ENCODE peak calls at places on chromosome 10, in ten cellular contexts. A is smooth muscle cell of the brain vasculature; K is IMR-90; I is right lobe of liver; D is AG09309; X is heart right ventricle; E is mammary epithelial cell; N is T-cell; C is stromal cell of bone marrow; Z is activated naive CD8-positive, alpha-beta T cell treated with anti-CD3 and anti-CD28 coated beads, Interleukin-2, amount 50 U/mL, for 24 hours. S is an unnamed sample.

GRCh38 chr10:132189810-132190422 is 3.2 kb downstream of the DPYSL4 start:
- DNase-seq in I (no peak), C (no peak), A (no peak), Z (no peak), E (no peak), N (no peak), K (no peak), D (no peak), X (no peak), S (no peak)

GRCh38 chr10:108424656-108425055 is 1260.2 kb upstream of the SORCS1 start:
- DNase-seq in N (no peak), D (peak; percentile 10), K (peak; percentile 54), C (peak; percentile 7), A (no peak), E (peak; percentile 19), X (no peak), I (no peak), Z (no peak), S (peak; percentile 9)

GRCh38 chr10:33483124-33483794 is 148.8 kb upstream of the NRP1 start:
- DNase-seq in Z (no peak), C (no peak), A (no peak), N (no peak), X (no peak), K (peak; percentile 21), I (no peak), E (no peak), D (no peak), S (no peak)

GRCh38 chr10:80132299-80133139 is at the start of gene PLAC9:
- DNase-seq in C (no peak), Z (no peak), A (no peak), D (no peak), K (peak; percentile 20), N (no peak), E (no peak), X (peak; percentile 62), I (no peak), S (no peak)

GRCh38 chr10:133532871-133533270 is 5.7 kb downstream of the CYP2E1 start:
- DNase-seq in X (no peak), A (no peak), E (no peak), K (no peak), D (no peak), C (no peak), N (no peak), Z (no peak), I (no peak), S (no peak)

GRCh38 chr10:131267814-131268095 is 43.8 kb downstream of the TCERG1L start:
- DNase-seq in X (no peak), N (no peak), E (no peak), K (no peak), D (no peak), A (no peak), Z (no peak), I (no peak), C (no peak), S (no peak)

GRCh38 chr10:124534231-124534798 is 72.7 kb downstream of the LHPP start:
- DNase-seq in Z (peak; percentile 23), E (no peak), X (no peak), D (no peak), I (no peak), N (no peak), A (no peak), C (no peak), K (no peak), S (peak; percentile 57)

GRCh38 chr10:34985823-34986222 is 104.3 kb downstream of the CUL2 start:
- DNase-seq in A (no peak), K (no peak), E (no peak), C (no peak), I (no peak), D (no peak), Z (no peak), N (no peak), X (no peak), S (no peak)

GRCh38 chr10:84243759-84244158 is 1.1 kb upstream of the RGR start:
- DNase-seq in E (no peak), D (no peak), Z (no peak), N (no peak), K (no peak), I (no peak), C (no peak), X (no peak), A (no peak), S (no peak)

GRCh38 chr10:80506189-80506575 is 31.5 kb upstream of the SH2D4B start:
- DNase-seq in E (peak; percentile 90), I (no peak), N (no peak), A (no peak), Z (no peak), X (no peak), C (no peak), K (peak; percentile 75), D (no peak), S (no peak)

GRCh38 chr10:114714281-114714741 is 56.2 kb upstream of the ABLIM1 start:
- DNase-seq in C (peak; percentile 59), E (peak; percentile 79), I (no peak), X (peak; percentile 60), K (peak; percentile 98), N (no peak), Z (no peak), D (peak; percentile 56), A (peak; percentile 81), S (no peak)

GRCh38 chr10:30059209-30060107 is at the start of gene JCAD:
- DNase-seq in D (no peak), I (peak; percentile 84), K (no peak), A (no peak), X (peak; percentile 80), Z (peak; percentile 66), C (no peak), N (peak; percentile 43), E (peak; percentile 15), S (peak; percentile 32)

GRCh38 chr10:74585231-74586087 is 240.9 kb upstream of the KAT6B start:
- DNase-seq in C (peak; percentile 12), X (no peak), K (peak; percentile 0), A (no peak), N (peak; percentile 43), D (no peak), Z (peak; percentile 35), E (peak; percentile 31), I (peak; percentile 55), S (no peak)

GRCh38 chr10:110617455-110618162 is 26.5 kb upstream of the RBM20 start:
- DNase-seq in N (no peak), K (no peak), X (no peak), C (no peak), E (no peak), I (no peak), Z (peak; percentile 27), A (no peak), D (no peak), S (no peak)

GRCh38 chr10:95440326-95440725 is 120.8 kb downstream of the SORBS1 start:
- DNase-seq in D (no peak), C (no peak), I (no peak), K (no peak), X (no peak), E (no peak), N (no peak), A (no peak), Z (no peak), S (no peak)

GRCh38 chr10:52779541-52780390 is 7.2 kb upstream of the MBL2 start:
- DNase-seq in I (peak; percentile 82), D (no peak), Z (peak; percentile 61), A (peak; percentile 31), X (peak; percentile 40), C (no peak), E (peak; percentile 37), K (peak; percentile 53), N (peak; percentile 2), S (peak; percentile 79)

GRCh38 chr10:118564652-118565051 is 30.8 kb downstream of the PRLHR start:
- DNase-seq in I (no peak), D (no peak), N (no peak), X (no peak), C (no peak), Z (no peak), A (no peak), E (no peak), K (no peak), S (no peak)

GRCh38 chr10:43689955-43690771 is 41.5 kb upstream of the ZNF32 start:
- DNase-seq in Z (peak; percentile 91), A (peak; percentile 41), E (peak; percentile 59), N (peak; percentile 77), C (peak; percentile 58), X (peak; percentile 88), I (peak; percentile 87), K (peak; percentile 72), D (no peak), S (peak; percentile 85)

GRCh38 chr10:98328163-98328562 is 60.2 kb upstream of the LOXL4 start:
- DNase-seq in K (no peak), Z (no peak), D (no peak), N (no peak), C (no peak), E (no peak), I (no peak), X (no peak), A (no peak), S (no peak)

GRCh38 chr10:79387974-79388850 is 40.9 kb downstream of the PPIF start:
- DNase-seq in X (no peak), I (no peak), Z (no peak), A (no peak), E (no peak), N (no peak), C (no peak), D (no peak), K (no peak), S (peak; percentile 73)

GRCh38 chr10:132618158-132618924 is 80.8 kb downstream of the INPP5A start:
- DNase-seq in I (no peak), X (no peak), E (no peak), K (peak; percentile 46), C (no peak), A (no peak), N (no peak), D (no peak), Z (no peak), S (no peak)

GRCh38 chr10:1401056-1401965 is 336.0 kb downstream of the ADARB2 start:
- DNase-seq in A (no peak), N (no peak), C (no peak), K (no peak), E (no peak), D (no peak), X (no peak), Z (no peak), I (no peak), S (no peak)

GRCh38 chr10:72567421-72567820 is 58.5 kb downstream of the MICU1 start:
- DNase-seq in I (no peak), A (no peak), K (peak; percentile 28), Z (no peak), N (no peak), D (peak; percentile 3), X (peak; percentile 16), C (peak; percentile 56), E (peak; percentile 83), S (no peak)

GRCh38 chr10:70711177-70711576 is 38.9 kb downstream of the ADAMTS14 start:
- DNase-seq in A (no peak), D (no peak), E (no peak), K (no peak), Z (no peak), X (no peak), C (no peak), I (no peak), N (no peak), S (no peak)

GRCh38 chr10:123743441-123744225 is 77.5 kb downstream of the GPR26 start:
- DNase-seq in A (no peak), C (no peak), I (no peak), K (no peak), X (peak; percentile 26), Z (no peak), D (no peak), E (no peak), N (no peak), S (no peak)

GRCh38 chr10:29730969-29731368 is 96.2 kb upstream of the SVIL start:
- DNase-seq in I (no peak), C (no peak), X (no peak), E (no peak), D (no peak), A (no peak), N (no peak), Z (no peak), K (no peak), S (no peak)